ENCODE peak calls at places on chromosome 4, in ten cellular contexts. B is aorta, I is LNCaP clone FGC, P is HFF-Myc, V is heart right ventricle, U is kidney epithelial cell, J is AG04450, Y is brain microvascular endothelial cell, N is upper lobe of right lung, H is H7. X is an unnamed sample.

GRCh38 chr4:125735107-125735506 is 420.4 kb downstream of the FAT4 start:
- DNase-seq in P (peak), Y (peak), J (peak), H (no peak), I (no peak), B (no peak), V (peak), U (peak), N (no peak), X (peak)

GRCh38 chr4:6974138-6974848 is 64.7 kb downstream of the TBC1D14 start:
- DNase-seq in P (peak), J (peak), I (no peak), B (peak), U (peak), V (peak), N (peak), H (peak), Y (peak), X (peak)

GRCh38 chr4:38857354-38858096 is 908 bp upstream of the TLR6 start:
- DNase-seq in P (no peak), I (no peak), U (peak), Y (peak), N (no peak), B (no peak), J (peak), H (no peak), V (peak), X (no peak)

GRCh38 chr4:85591361-85592098 is 116.6 kb downstream of the ARHGAP24 start:
- DNase-seq in B (no peak), Y (no peak), V (no peak), N (no peak), J (no peak), H (no peak), I (no peak), P (no peak), U (peak), X (peak)

GRCh38 chr4:80407246-80407645 is 71.7 kb downstream of the CFAP299 start:
- DNase-seq in Y (peak), I (no peak), N (no peak), V (peak), H (no peak), J (peak), B (no peak), P (peak), U (no peak), X (no peak)

GRCh38 chr4:56388311-56388710 is 1.0 kb upstream of the AASDH start:
- DNase-seq in B (no peak), H (no peak), J (no peak), V (no peak), P (no peak), N (no peak), U (no peak), Y (no peak), I (no peak), X (no peak)

GRCh38 chr4:30718021-30718888 is 1.9 kb upstream of the PCDH7 start:
- DNase-seq in H (peak), I (no peak), J (no peak), N (no peak), Y (peak), B (peak), U (no peak), V (peak), P (no peak), X (no peak)

GRCh38 chr4:148852092-148852699 is 410.0 kb upstream of the NR3C2 start:
- DNase-seq in N (no peak), P (no peak), B (no peak), H (peak), U (no peak), J (no peak), Y (no peak), V (no peak), I (no peak), X (no peak)

GRCh38 chr4:111136438-111136837 is 513.6 kb upstream of the PITX2 start:
- DNase-seq in Y (peak), I (no peak), N (no peak), U (no peak), J (no peak), P (peak), B (no peak), H (no peak), V (no peak), X (no peak)

GRCh38 chr4:110840221-110840654 is 217.4 kb upstream of the PITX2 start:
- DNase-seq in H (no peak), J (peak), V (no peak), U (no peak), N (no peak), P (peak), Y (no peak), I (no peak), B (no peak), X (no peak)

GRCh38 chr4:108366716-108367115 is 198.0 kb upstream of the LEF1 start:
- DNase-seq in I (no peak), B (no peak), J (no peak), V (no peak), U (no peak), H (no peak), Y (no peak), N (no peak), P (no peak), X (no peak)

GRCh38 chr4:14652522-14652921 is 349.8 kb upstream of the CPEB2 start:
- DNase-seq in U (no peak), J (no peak), P (no peak), B (no peak), I (no peak), H (no peak), Y (no peak), V (no peak), N (no peak), X (no peak)

GRCh38 chr4:90857081-90857820 is 730.1 kb downstream of the CCSER1 start:
- DNase-seq in I (no peak), B (no peak), N (no peak), H (no peak), J (no peak), Y (no peak), V (no peak), U (no peak), P (no peak), X (no peak)

GRCh38 chr4:27123050-27123768 is 262.6 kb downstream of the STIM2 start:
- DNase-seq in H (peak), I (no peak), P (no peak), U (peak), J (no peak), V (no peak), Y (no peak), N (no peak), B (no peak), X (peak)

GRCh38 chr4:5355846-5356245 is 304.6 kb downstream of the STK32B start:
- DNase-seq in J (no peak), H (no peak), V (no peak), Y (no peak), P (no peak), U (no peak), N (no peak), I (no peak), B (no peak), X (no peak)

GRCh38 chr4:110196871-110197420 is 1.5 kb downstream of the ELOVL6 start:
- DNase-seq in P (no peak), H (peak), J (no peak), U (no peak), B (peak), N (no peak), I (no peak), Y (no peak), V (peak), X (no peak)

GRCh38 chr4:177385576-177386320 is 56.5 kb downstream of the AGA start:
- DNase-seq in I (no peak), Y (no peak), B (no peak), N (no peak), H (no peak), V (no peak), J (no peak), P (no peak), U (no peak), X (peak)

GRCh38 chr4:40515398-40516293 is 114.0 kb downstream of the RBM47 start:
- DNase-seq in N (no peak), B (no peak), P (no peak), V (no peak), J (no peak), Y (no peak), U (no peak), H (no peak), I (no peak), X (no peak)

GRCh38 chr4:101421393-101421792 is 74.1 kb upstream of the PPP3CA start:
- DNase-seq in J (no peak), B (no peak), H (no peak), Y (no peak), U (no peak), I (no peak), N (no peak), P (no peak), V (no peak), X (no peak)

GRCh38 chr4:98662619-98663225 is 4.3 kb upstream of the TSPAN5 start:
- DNase-seq in Y (no peak), H (peak), V (no peak), U (no peak), B (no peak), J (no peak), P (no peak), N (no peak), I (peak), X (no peak)

GRCh38 chr4:130510661-130511060 is 1414.7 kb downstream of the C4orf33 start:
- DNase-seq in P (no peak), I (no peak), B (no peak), Y (no peak), J (no peak), N (no peak), V (no peak), U (no peak), H (no peak), X (no peak)

GRCh38 chr4:19095491-19096046 is 1074.0 kb upstream of the LCORL start:
- DNase-seq in U (no peak), N (no peak), H (no peak), V (no peak), B (no peak), I (no peak), Y (no peak), P (no peak), J (no peak), X (no peak)

GRCh38 chr4:41160856-41161255 is 53.5 kb downstream of the APBB2 start:
- DNase-seq in Y (peak), U (no peak), B (no peak), I (no peak), H (no peak), V (no peak), N (no peak), J (no peak), P (no peak), X (no peak)

GRCh38 chr4:112514079-112514448 is 1.9 kb downstream of the NEUROG2 start:
- DNase-seq in I (no peak), U (no peak), J (no peak), Y (no peak), B (no peak), H (peak), N (no peak), P (no peak), V (no peak), X (no peak)

GRCh38 chr4:144594471-144594986 is 51.4 kb upstream of the HHIP start:
- DNase-seq in J (no peak), P (no peak), Y (no peak), B (no peak), U (no peak), V (no peak), I (no peak), H (no peak), N (no peak), X (no peak)

GRCh38 chr4:72525938-72526337 is 43.1 kb downstream of the ADAMTS3 start:
- DNase-seq in H (no peak), J (no peak), B (peak), P (peak), V (peak), U (peak), N (peak), I (no peak), Y (peak), X (peak)

GRCh38 chr4:13548059-13548983 is 4.0 kb upstream of the NKX3-2 start:
- DNase-seq in B (no peak), H (peak), I (no peak), V (no peak), P (no peak), N (no peak), U (no peak), Y (no peak), J (no peak), X (no peak)

GRCh38 chr4:40995850-40996249 is 218.5 kb downstream of the APBB2 start:
- DNase-seq in U (peak), Y (no peak), N (no peak), H (no peak), J (no peak), I (no peak), V (no peak), P (no peak), B (no peak), X (no peak)

GRCh38 chr4:3204021-3204431 is 44.9 kb upstream of the MSANTD1 start:
- DNase-seq in N (no peak), U (no peak), J (no peak), H (no peak), V (no peak), Y (peak), I (no peak), P (no peak), B (peak), X (peak)

GRCh38 chr4:3200423-3201090 is 48.4 kb upstream of the MSANTD1 start:
- DNase-seq in V (no peak), I (no peak), P (no peak), Y (no peak), J (no peak), U (no peak), N (no peak), H (no peak), B (peak), X (no peak)

GRCh38 chr4:3201718-3202702 is 46.9 kb upstream of the MSANTD1 start:
- DNase-seq in I (no peak), B (peak), V (no peak), H (no peak), J (peak), N (no peak), P (no peak), Y (peak), U (peak), X (peak)

GRCh38 chr4:3205995-3206394 is 43.0 kb upstream of the MSANTD1 start:
- DNase-seq in B (peak), P (no peak), V (no peak), N (no peak), U (no peak), Y (no peak), I (no peak), H (no peak), J (no peak), X (no peak)

GRCh38 chr4:3202836-3203820 is 45.8 kb upstream of the MSANTD1 start:
- DNase-seq in V (no peak), B (peak), N (no peak), Y (no peak), I (no peak), H (no peak), J (no peak), P (no peak), U (no peak), X (no peak)
- H3K4me3 ChIP-seq in V (no peak), B (no peak), N (no peak), Y (no peak), I (no peak), H (no peak), J (no peak), P (no peak), U (no peak), X (no peak)

GRCh38 chr4:37389967-37390580 is 145.5 kb downstream of the NWD2 start:
- DNase-seq in P (peak), U (no peak), I (peak), J (no peak), N (no peak), B (no peak), V (peak), Y (peak), H (peak), X (no peak)
- H3K4me3 ChIP-seq in P (no peak), U (no peak), I (no peak), J (no peak), N (no peak), B (no peak), V (no peak), Y (no peak), H (no peak), X (no peak)

GRCh38 chr4:10462876-10463275 is 5.7 kb upstream of the ZNF518B start:
- DNase-seq in N (no peak), I (no peak), Y (no peak), J (no peak), H (no peak), B (no peak), P (no peak), U (no peak), V (no peak), X (no peak)

GRCh38 chr4:10459305-10459704 is 2.1 kb upstream of the ZNF518B start:
- DNase-seq in B (no peak), V (no peak), N (no peak), U (no peak), J (no peak), H (no peak), I (no peak), P (no peak), Y (no peak), X (no peak)

GRCh38 chr4:10461091-10461849 is 4.0 kb upstream of the ZNF518B start:
- DNase-seq in I (no peak), U (no peak), Y (no peak), P (peak), B (peak), V (peak), H (peak), J (no peak), N (peak), X (no peak)

GRCh38 chr4:10460313-10461047 is 3.3 kb upstream of the ZNF518B start:
- DNase-seq in N (no peak), J (no peak), U (no peak), P (no peak), Y (no peak), I (no peak), B (no peak), H (no peak), V (no peak), X (no peak)

GRCh38 chr4:10461850-10462400 is 4.7 kb upstream of the ZNF518B start:
- DNase-seq in J (no peak), V (no peak), N (no peak), I (no peak), Y (no peak), U (no peak), H (peak), P (no peak), B (no peak), X (no peak)
- H3K4me3 ChIP-seq in J (peak), V (peak), N (peak), I (no peak), Y (peak), U (peak), H (peak), P (peak), B (no peak), X (peak)

GRCh38 chr4:152678841-152679240 is 956 bp downstream of the TMEM154 start:
- DNase-seq in J (no peak), Y (no peak), V (no peak), I (no peak), H (no peak), P (no peak), B (no peak), U (no peak), N (no peak), X (no peak)

GRCh38 chr4:152680988-152681731 is 1.4 kb upstream of the TMEM154 start:
- DNase-seq in B (no peak), H (no peak), J (no peak), I (no peak), N (no peak), V (no peak), U (peak), Y (peak), P (peak), X (peak)

GRCh38 chr4:152682143-152682542 is 2.3 kb upstream of the TMEM154 start:
- DNase-seq in Y (no peak), B (no peak), H (no peak), J (no peak), V (no peak), U (no peak), I (no peak), P (no peak), N (no peak), X (no peak)

GRCh38 chr4:152676052-152676854 is 3.5 kb downstream of the TMEM154 start:
- DNase-seq in N (no peak), P (no peak), H (no peak), Y (no peak), I (no peak), J (no peak), U (no peak), B (no peak), V (no peak), X (no peak)

GRCh38 chr4:152679414-152680281 is at the start of gene TMEM154:
- DNase-seq in I (peak), P (peak), V (peak), J (peak), U (peak), N (peak), Y (peak), H (peak), B (peak), X (no peak)
- H3K4me3 ChIP-seq in I (peak), P (peak), V (peak), J (peak), U (peak), N (peak), Y (peak), H (peak), B (peak), X (peak)

GRCh38 chr4:158056689-158057245 is 116.1 kb downstream of the GASK1B start:
- DNase-seq in Y (no peak), U (no peak), P (no peak), N (no peak), H (no peak), V (no peak), B (no peak), J (no peak), I (no peak), X (no peak)

GRCh38 chr4:158053801-158054200 is 119.0 kb downstream of the GASK1B start:
- DNase-seq in U (no peak), B (no peak), V (no peak), N (no peak), P (no peak), Y (no peak), H (no peak), J (no peak), I (no peak), X (no peak)

GRCh38 chr4:158051401-158052235 is 121.2 kb downstream of the GASK1B start:
- DNase-seq in P (no peak), N (no peak), V (no peak), J (peak), U (peak), I (no peak), H (no peak), Y (peak), B (no peak), X (peak)

GRCh38 chr4:158053086-158053485 is 119.7 kb downstream of the GASK1B start:
- DNase-seq in U (no peak), H (no peak), I (no peak), B (no peak), P (no peak), Y (no peak), V (no peak), J (no peak), N (no peak), X (peak)

DNA sequence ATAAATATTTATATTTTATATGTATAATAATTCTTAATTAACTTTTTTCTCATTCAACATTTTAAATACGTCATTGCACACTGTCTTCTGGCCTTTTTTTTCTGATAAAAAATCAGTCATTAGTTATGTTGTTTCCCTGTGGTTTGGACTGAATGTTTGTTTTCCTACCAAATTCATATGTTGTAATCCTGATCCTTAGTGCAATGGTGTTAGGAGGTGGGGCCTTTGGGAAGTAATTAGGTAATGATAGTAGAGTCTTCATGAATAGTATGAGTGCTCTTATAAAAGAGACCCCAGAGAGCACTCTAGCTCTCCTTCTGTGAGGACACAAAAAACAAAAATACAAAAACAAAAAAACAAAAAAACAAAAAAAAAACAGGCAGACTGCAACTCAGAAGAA is 117.2 kb downstream of the GASK1B start:
- DNase-seq in H (no peak), B (no peak), P (no peak), I (no peak), Y (no peak), U (no peak), N (no peak), V (no peak), J (no peak), X (no peak)
- H3K4me3 ChIP-seq in H (no peak), B (no peak), P (no peak), I (no peak), Y (no peak), U (no peak), N (no peak), V (no peak), J (no peak), X (no peak)

DNA sequence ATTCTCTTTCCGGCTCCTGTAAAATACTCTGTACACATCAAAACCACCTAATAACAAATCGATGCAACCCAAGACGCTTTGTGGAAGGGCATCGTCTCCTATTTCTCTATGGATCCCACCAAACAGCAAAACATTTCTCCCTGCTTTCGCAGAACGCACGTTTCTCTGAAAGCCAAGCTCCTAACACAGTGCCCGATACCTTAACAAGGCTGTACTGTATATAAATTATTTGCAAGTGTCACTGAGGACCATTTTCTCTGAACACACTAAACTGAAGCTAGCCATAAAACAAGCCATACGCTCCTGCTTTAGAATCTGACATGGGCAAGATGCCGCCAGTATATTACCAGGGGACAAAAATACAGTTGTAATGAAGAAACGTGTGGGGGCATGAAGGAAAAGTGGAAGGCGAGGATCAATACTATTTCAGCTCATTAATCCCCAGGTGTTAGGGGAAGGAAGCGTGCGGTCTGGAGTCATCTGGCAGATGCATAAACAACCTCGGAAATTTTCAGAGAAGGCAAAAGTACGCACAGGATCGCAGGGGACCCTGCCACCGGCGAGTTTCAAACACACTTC is 715 bp downstream of the KCNIP4 start:
- DNase-seq in N (no peak), P (no peak), H (peak), I (no peak), Y (no peak), U (no peak), J (no peak), V (no peak), B (no peak), X (no peak)
- H3K4me3 ChIP-seq in N (no peak), P (peak), H (peak), I (no peak), Y (peak), U (peak), J (no peak), V (no peak), B (no peak), X (peak)

GRCh38 chr4:140038031-140038533 is 115.9 kb downstream of the MAML3 start:
- DNase-seq in J (no peak), Y (peak), N (no peak), B (no peak), H (no peak), V (no peak), I (peak), P (no peak), U (peak), X (no peak)
- H3K4me3 ChIP-seq in J (no peak), Y (no peak), N (no peak), B (no peak), H (no peak), V (no peak), I (no peak), P (no peak), U (no peak), X (no peak)